ENCODE peak calls at places on chromosomes 4 and X, in seven cellular contexts. One of them, this sample, is unnamed.

GRCh38 chrX:18291006-18291545 is 63.4 kb downstream of the SCML2 start:
- DNase-seq in H1: no peak
- DNase-seq in trophoblast cell: no peak
- DNase-seq in H9: no peak
- DNase-seq in IMR-90: peak
- DNase-seq in neuronal stem cell: no peak
- DNase-seq in mesendoderm: no peak
- DNase-seq in this sample: peak

GRCh38 chrX:118240359-118240758 is 105.5 kb upstream of the WDR44 start:
- DNase-seq in H9: no peak
- DNase-seq in trophoblast cell: no peak
- DNase-seq in mesendoderm: no peak
- DNase-seq in neuronal stem cell: no peak
- DNase-seq in H1: no peak
- DNase-seq in IMR-90: no peak
- DNase-seq in this sample: no peak

GRCh38 chr4:48290146-48290772 is 20.6 kb upstream of the TEC start:
- DNase-seq in trophoblast cell: peak
- DNase-seq in neuronal stem cell: no peak
- DNase-seq in IMR-90: no peak
- DNase-seq in H9: no peak
- DNase-seq in H1: peak
- DNase-seq in mesendoderm: peak
- DNase-seq in this sample: no peak

GRCh38 chr4:157994863-157995262 is 178.0 kb downstream of the GASK1B start:
- DNase-seq in H1: no peak
- DNase-seq in neuronal stem cell: no peak
- DNase-seq in mesendoderm: peak
- DNase-seq in trophoblast cell: no peak
- DNase-seq in IMR-90: no peak
- DNase-seq in H9: no peak
- DNase-seq in this sample: peak

GRCh38 chr4:139540161-139540560 is 15.9 kb downstream of the SETD7 start:
- DNase-seq in mesendoderm: no peak
- DNase-seq in neuronal stem cell: no peak
- DNase-seq in H1: no peak
- DNase-seq in trophoblast cell: no peak
- DNase-seq in IMR-90: no peak
- DNase-seq in H9: no peak
- DNase-seq in this sample: no peak

GRCh38 chr4:97367878-97368277 is 775.4 kb downstream of the STPG2 start:
- DNase-seq in neuronal stem cell: no peak
- DNase-seq in mesendoderm: no peak
- DNase-seq in H9: no peak
- DNase-seq in H1: no peak
- DNase-seq in IMR-90: no peak
- DNase-seq in trophoblast cell: no peak
- DNase-seq in this sample: no peak

GRCh38 chr4:93084599-93085305 is 743.8 kb upstream of the ATOH1 start:
- DNase-seq in mesendoderm: peak
- DNase-seq in neuronal stem cell: no peak
- DNase-seq in H9: peak
- DNase-seq in trophoblast cell: no peak
- DNase-seq in IMR-90: no peak
- DNase-seq in H1: no peak
- DNase-seq in this sample: no peak

GRCh38 chrX:31279359-31279758 is 207.5 kb upstream of the FTHL17 start:
- DNase-seq in IMR-90: peak
- DNase-seq in mesendoderm: peak
- DNase-seq in trophoblast cell: no peak
- DNase-seq in H9: peak
- DNase-seq in neuronal stem cell: no peak
- DNase-seq in H1: no peak
- DNase-seq in this sample: peak

GRCh38 chrX:66602381-66602938 is 36.4 kb downstream of the EDA2R start:
- DNase-seq in neuronal stem cell: no peak
- DNase-seq in H1: no peak
- DNase-seq in trophoblast cell: no peak
- DNase-seq in H9: no peak
- DNase-seq in mesendoderm: peak
- DNase-seq in IMR-90: no peak
- DNase-seq in this sample: no peak

GRCh38 chrX:38061335-38061734 is 55.0 kb downstream of the SYTL5 start:
- DNase-seq in H1: no peak
- DNase-seq in mesendoderm: peak
- DNase-seq in neuronal stem cell: no peak
- DNase-seq in trophoblast cell: no peak
- DNase-seq in IMR-90: peak
- DNase-seq in H9: no peak
- DNase-seq in this sample: peak
- H3K18ac ChIP-seq in H1: no peak
- H3K18ac ChIP-seq in mesendoderm: no peak
- H3K18ac ChIP-seq in neuronal stem cell: no peak
- H3K18ac ChIP-seq in trophoblast cell: no peak
- H3K18ac ChIP-seq in IMR-90: no peak
- H3K18ac ChIP-seq in H9: no peak
- H3K18ac ChIP-seq in this sample: no peak

GRCh38 chr4:152979731-152980330 is 43.7 kb downstream of the FHDC1 start:
- DNase-seq in neuronal stem cell: no peak
- DNase-seq in H1: no peak
- DNase-seq in IMR-90: no peak
- DNase-seq in mesendoderm: no peak
- DNase-seq in H9: no peak
- DNase-seq in trophoblast cell: peak
- DNase-seq in this sample: no peak
- H2AK5ac ChIP-seq in neuronal stem cell: no peak
- H2AK5ac ChIP-seq in H1: no peak
- H2AK5ac ChIP-seq in IMR-90: no peak
- H2AK5ac ChIP-seq in mesendoderm: no peak
- H2AK5ac ChIP-seq in H9: no peak
- H2AK5ac ChIP-seq in trophoblast cell: no peak
- H2AK5ac ChIP-seq in this sample: peak

DNA sequence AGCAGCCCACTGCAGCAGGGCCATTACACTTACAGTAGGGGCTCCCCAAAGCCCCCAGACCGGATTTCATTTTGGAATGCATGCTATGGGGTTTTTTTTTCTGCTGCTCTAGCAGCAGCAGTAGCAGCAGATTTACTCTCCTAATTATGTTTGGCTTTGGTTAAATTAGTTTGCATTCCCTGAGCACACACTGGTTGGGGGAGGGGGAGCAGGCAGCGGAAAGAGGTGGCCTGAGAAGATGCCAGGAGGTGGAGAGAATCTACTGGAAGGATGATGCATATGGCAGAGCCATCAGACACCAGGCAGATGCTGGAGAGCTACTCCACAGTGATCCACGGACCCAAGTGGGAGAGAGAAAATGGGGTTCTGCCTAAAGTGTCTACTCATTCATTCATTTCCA is 109.6 kb downstream of the LDB2 start:
- DNase-seq in trophoblast cell: no peak
- DNase-seq in neuronal stem cell: no peak
- DNase-seq in H9: no peak
- DNase-seq in mesendoderm: peak
- DNase-seq in H1: no peak
- DNase-seq in IMR-90: no peak
- DNase-seq in this sample: peak
- H3K18ac ChIP-seq in trophoblast cell: no peak
- H3K18ac ChIP-seq in neuronal stem cell: no peak
- H3K18ac ChIP-seq in H9: no peak
- H3K18ac ChIP-seq in mesendoderm: no peak
- H3K18ac ChIP-seq in H1: no peak
- H3K18ac ChIP-seq in IMR-90: no peak
- H3K18ac ChIP-seq in this sample: no peak

DNA sequence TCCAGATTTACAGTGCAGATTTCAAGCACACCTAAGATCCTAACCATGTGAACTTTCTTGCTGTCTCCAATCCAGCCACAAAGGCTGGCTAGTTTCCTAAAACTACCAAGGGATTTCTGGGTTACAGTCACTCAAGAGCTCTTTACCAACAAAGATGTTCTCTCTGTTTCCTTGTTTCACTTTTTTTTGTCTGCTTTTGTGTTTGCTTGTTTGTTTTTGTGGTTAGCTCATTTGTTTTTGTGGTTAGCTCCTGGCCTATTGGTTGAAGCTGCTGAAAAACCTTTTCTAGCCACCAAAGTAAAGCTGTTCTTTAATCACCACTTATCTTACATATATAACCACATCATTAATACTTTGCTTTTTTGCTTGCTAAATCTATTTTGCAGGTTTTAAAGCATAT is 642.5 kb upstream of the GALNTL6 start:
- DNase-seq in IMR-90: no peak
- DNase-seq in H9: no peak
- DNase-seq in neuronal stem cell: no peak
- DNase-seq in mesendoderm: no peak
- DNase-seq in trophoblast cell: no peak
- DNase-seq in H1: no peak
- DNase-seq in this sample: no peak
- H2AK5ac ChIP-seq in IMR-90: no peak
- H2AK5ac ChIP-seq in H9: no peak
- H2AK5ac ChIP-seq in neuronal stem cell: no peak
- H2AK5ac ChIP-seq in mesendoderm: no peak
- H2AK5ac ChIP-seq in trophoblast cell: no peak
- H2AK5ac ChIP-seq in H1: no peak
- H2AK5ac ChIP-seq in this sample: no peak

GRCh38 chr4:155978810-155979209 is 25.1 kb upstream of the CTSO start:
- DNase-seq in H1: no peak
- DNase-seq in neuronal stem cell: no peak
- DNase-seq in mesendoderm: no peak
- DNase-seq in IMR-90: no peak
- DNase-seq in trophoblast cell: no peak
- DNase-seq in H9: no peak
- DNase-seq in this sample: no peak
- H3K18ac ChIP-seq in H1: no peak
- H3K18ac ChIP-seq in neuronal stem cell: no peak
- H3K18ac ChIP-seq in mesendoderm: no peak
- H3K18ac ChIP-seq in IMR-90: no peak
- H3K18ac ChIP-seq in trophoblast cell: no peak
- H3K18ac ChIP-seq in H9: no peak
- H3K18ac ChIP-seq in this sample: no peak